ENCODE peak calls at places on chromosomes 2 and 18, in four cellular contexts. U is choroid plexus epithelial cell, I is MM.1S, C is T-helper 2 cell. D is an unnamed sample.

GRCh38 chr2:216192931-216193330 is 83.8 kb downstream of the XRCC5 start:
- DNase-seq in U (no peak), C (no peak), I (no peak), D (no peak)

GRCh38 chr2:6782523-6783061 is 83.1 kb downstream of the CMPK2 start:
- DNase-seq in I (no peak), U (no peak), C (no peak), D (no peak)

GRCh38 chr2:188765522-188765921 is 208.7 kb upstream of the COL3A1 start:
- DNase-seq in U (peak; percentile 73), C (no peak), I (no peak), D (no peak)

GRCh38 chr2:107392241-107392704 is 434.4 kb upstream of the RGPD4 start:
- DNase-seq in C (no peak), U (no peak), I (no peak), D (no peak)

GRCh38 chr2:189783451-189783926 is 650 bp downstream of the ORMDL1 start:
- DNase-seq in C (no peak), I (peak; percentile 28), U (peak; percentile 60), D (no peak)

GRCh38 chr2:86221066-86221684 is 21.9 kb downstream of the MRPL35 start:
- DNase-seq in I (peak; percentile 18), U (peak; percentile 77), C (peak; percentile 31), D (no peak)

GRCh38 chr18:48931680-48932461 is 18.9 kb downstream of the SMAD7 start:
- DNase-seq in U (no peak), I (peak; percentile 39), C (no peak), D (no peak)

GRCh38 chr18:73891572-73892421 is 255.8 kb downstream of the FBXO15 start:
- DNase-seq in U (no peak), C (no peak), I (no peak), D (no peak)

GRCh38 chr18:79863946-79864725 is 66.4 kb downstream of the KCNG2 start:
- DNase-seq in C (no peak), U (no peak), I (no peak), D (no peak)

GRCh38 chr18:62683935-62684334 is 31.4 kb upstream of the PHLPP1 start:
- DNase-seq in C (no peak), I (no peak), U (no peak), D (no peak)

GRCh38 chr18:37465922-37466321 is 99.7 kb downstream of the CELF4 start:
- DNase-seq in C (no peak), I (no peak), U (no peak), D (no peak)

GRCh38 chr2:9982248-9982647 is 30.8 kb downstream of the GRHL1 start:
- DNase-seq in I (no peak), U (peak; percentile 62), C (no peak), D (no peak)

GRCh38 chr2:177771191-177771590 is 301.4 kb downstream of the PDE11A start:
- DNase-seq in U (no peak), I (no peak), C (no peak), D (no peak)

GRCh38 chr18:44182363-44182762 is 498.3 kb upstream of the SETBP1 start:
- DNase-seq in U (no peak), I (no peak), C (no peak), D (no peak)

GRCh38 chr2:171566099-171566498 is 43.8 kb downstream of the CYBRD1 start:
- DNase-seq in U (no peak), C (no peak), I (no peak), D (no peak)

GRCh38 chr2:227079726-227080125 is 84.3 kb downstream of the COL4A4 start:
- DNase-seq in I (no peak), C (no peak), U (peak; percentile 21), D (no peak)

GRCh38 chr2:231673348-231673770 is 35.0 kb upstream of the PTMA start:
- DNase-seq in C (no peak), U (peak; percentile 73), I (no peak), D (no peak)

GRCh38 chr2:43405829-43406228 is 179.4 kb upstream of the ZFP36L2 start:
- DNase-seq in U (peak; percentile 36), I (peak; percentile 32), C (no peak), D (no peak)

GRCh38 chr2:153519260-153519875 is 40.8 kb upstream of the RPRM start:
- DNase-seq in C (peak; percentile 19), U (peak; percentile 56), I (peak; percentile 46), D (no peak)

GRCh38 chr2:47076586-47077441 is 78.3 kb downstream of the STPG4 start:
- DNase-seq in U (peak; percentile 95), I (no peak), C (no peak), D (no peak)

GRCh38 chr2:216690451-216691209 is 4.7 kb downstream of the IGFBP5 start:
- DNase-seq in U (no peak), I (no peak), C (no peak), D (no peak)

GRCh38 chr2:190535586-190535985 is 1.1 kb upstream of the NEMP2 start:
- DNase-seq in C (no peak), U (no peak), I (no peak), D (no peak)

GRCh38 chr2:182655750-182656149 is 60.3 kb upstream of the DNAJC10 start:
- DNase-seq in C (no peak), I (no peak), U (no peak), D (no peak)